ENCODE peak calls at places on chromosomes 3 and 15, in eight cellular contexts. T is NCI-H1930, Q is DMS 273 treated with DMSO at 0.1 percent for 48 hours, V is lower leg skin, D is SW 1271, I is HEK293T, B is fibroblast of lung, X is MM.1S. W is an unnamed sample.
A peak's percentile ranks its signal among the peaks of the same experiment; 100 is the strongest.

GRCh38 chr15:88246666-88247446 is 9.7 kb downstream of the NTRK3 start:
- DNase-seq in T (peak; percentile 34), Q (peak; percentile 58), V (peak; percentile 59), D (peak; percentile 75), I (peak; percentile 87), B (peak; percentile 50), X (peak; percentile 89), W (peak; percentile 82)

GRCh38 chr3:134306334-134306733 is 55.7 kb upstream of the RYK start:
- DNase-seq in T (no peak), Q (no peak), V (no peak), D (no peak), I (no peak), B (no peak), X (no peak), W (no peak)

GRCh38 chr15:39270976-39271375 is 309.9 kb upstream of the THBS1 start:
- DNase-seq in T (no peak), Q (no peak), V (no peak), D (no peak), I (no peak), B (peak; percentile 99), X (no peak), W (no peak)

GRCh38 chr3:174062923-174063322 is 665.4 kb downstream of the NLGN1 start:
- DNase-seq in T (no peak), Q (no peak), V (no peak), D (no peak), I (no peak), B (no peak), X (no peak), W (no peak)

GRCh38 chr15:99507016-99507731 is 58.6 kb upstream of the MEF2A start:
- DNase-seq in T (no peak), Q (peak; percentile 70), V (no peak), D (no peak), I (peak; percentile 35), B (peak; percentile 83), X (no peak), W (no peak)

GRCh38 chr15:101373580-101373979 is 78.5 kb upstream of the SNRPA1 start:
- DNase-seq in T (no peak), Q (no peak), V (no peak), D (no peak), I (no peak), B (no peak), X (no peak), W (no peak)

GRCh38 chr15:90201150-90201943 is at the start of gene SEMA4B:
- DNase-seq in T (peak; percentile 20), Q (no peak), V (no peak), D (peak; percentile 48), I (peak; percentile 87), B (peak; percentile 57), X (peak; percentile 76), W (peak; percentile 61)

GRCh38 chr3:191303596-191303995 is 25.6 kb upstream of the CCDC50 start:
- DNase-seq in T (no peak), Q (no peak), V (no peak), D (no peak), I (no peak), B (peak; percentile 41), X (no peak), W (no peak)

GRCh38 chr3:171994646-171995441 is 44.5 kb upstream of the FNDC3B start:
- DNase-seq in T (no peak), Q (no peak), V (no peak), D (no peak), I (no peak), B (peak; percentile 92), X (no peak), W (no peak)

GRCh38 chr3:150345021-150345538 is 63.0 kb upstream of the TSC22D2 start:
- DNase-seq in T (no peak), Q (no peak), V (no peak), D (no peak), I (no peak), B (peak; percentile 92), X (no peak), W (peak; percentile 61)

GRCh38 chr15:76678766-76679165 is 226.4 kb downstream of the SCAPER start:
- DNase-seq in T (no peak), Q (no peak), V (no peak), D (no peak), I (no peak), B (peak; percentile 61), X (no peak), W (no peak)

GRCh38 chr3:124428372-124429128 is 301.7 kb upstream of the UMPS start:
- DNase-seq in T (no peak), Q (no peak), V (no peak), D (no peak), I (no peak), B (peak; percentile 3), X (no peak), W (no peak)

GRCh38 chr3:22045882-22046281 is 294.9 kb upstream of the ZNF385D start:
- DNase-seq in T (no peak), Q (no peak), V (no peak), D (no peak), I (no peak), B (no peak), X (no peak), W (no peak)

GRCh38 chr3:185049710-185050109 is 103.2 kb downstream of the C3orf70 start:
- DNase-seq in T (no peak), Q (no peak), V (no peak), D (no peak), I (no peak), B (no peak), X (no peak), W (no peak)

GRCh38 chr15:59543721-59544547 is 67.6 kb upstream of the GCNT3 start:
- DNase-seq in T (no peak), Q (no peak), V (no peak), D (no peak), I (no peak), B (no peak), X (peak; percentile 71), W (no peak)

GRCh38 chr3:66475386-66476020 is 25.3 kb downstream of the LRIG1 start:
- DNase-seq in T (no peak), Q (no peak), V (no peak), D (no peak), I (no peak), B (no peak), X (no peak), W (no peak)